ENCODE peak calls at places on chromosomes 13 and 19, in ten cellular contexts. M is SW480; U is effector CD4-positive, alpha-beta T cell; V is T-helper 17 cell; A is BJ; P is AG20443; X is uterus; H is stimulated activated CD8-positive, alpha-beta memory T cell treated with anti-CD3 and anti-CD28 coated beads, Interleukin-2, amount 100 ng/mL, for 48 hours; Q is H1; W is thoracic aorta. Z is an unnamed sample.

GRCh38 chr13:23871616-23872220 is 17.5 kb downstream of the MIPEP start:
- DNase-seq in M (peak; percentile 68), U (no peak), V (no peak), A (no peak), P (peak; percentile 60), X (no peak), H (no peak), Q (no peak), W (no peak), Z (peak; percentile 60)

GRCh38 chr13:112442483-112443090 is 66.4 kb downstream of the SPACA7 start:
- DNase-seq in M (no peak), U (no peak), V (no peak), A (no peak), P (no peak), X (no peak), H (no peak), Q (no peak), W (no peak), Z (no peak)

GRCh38 chr19:48250290-48251025 is 5.3 kb downstream of the CARD8 start:
- DNase-seq in M (no peak), U (no peak), V (no peak), A (no peak), P (no peak), X (no peak), H (no peak), Q (no peak), W (no peak), Z (no peak)

GRCh38 chr19:6480843-6481415 is 658 bp downstream of the DENND1C start:
- DNase-seq in M (no peak), U (no peak), V (no peak), A (no peak), P (no peak), X (no peak), H (no peak), Q (no peak), W (no peak), Z (no peak)

GRCh38 chr13:113788413-113789135 is 29.5 kb downstream of the TMEM255B start:
- DNase-seq in M (no peak), U (no peak), V (no peak), A (no peak), P (no peak), X (no peak), H (no peak), Q (no peak), W (no peak), Z (no peak)

GRCh38 chr19:1725100-1726064 is 27.9 kb upstream of the ONECUT3 start:
- DNase-seq in M (no peak), U (no peak), V (no peak), A (no peak), P (peak; percentile 100), X (no peak), H (no peak), Q (no peak), W (no peak), Z (peak; percentile 26)

GRCh38 chr13:46124531-46124966 is 19.7 kb upstream of the CPB2 start:
- DNase-seq in M (no peak), U (no peak), V (no peak), A (no peak), P (no peak), X (no peak), H (peak; percentile 11), Q (no peak), W (no peak), Z (no peak)

GRCh38 chr19:413756-414420 is 4.9 kb upstream of the C2CD4C start:
- DNase-seq in M (no peak), U (no peak), V (no peak), A (no peak), P (no peak), X (no peak), H (no peak), Q (no peak), W (no peak), Z (no peak)

GRCh38 chr13:99159331-99160061 is 41.2 kb upstream of the UBAC2 start:
- DNase-seq in M (no peak), U (no peak), V (no peak), A (no peak), P (no peak), X (no peak), H (no peak), Q (no peak), W (no peak), Z (no peak)

GRCh38 chr19:7552781-7553180 is 17.3 kb downstream of the PNPLA6 start:
- DNase-seq in M (no peak), U (no peak), V (no peak), A (no peak), P (peak; percentile 2), X (no peak), H (no peak), Q (no peak), W (no peak), Z (no peak)

GRCh38 chr19:41156207-41156606 is 36.8 kb upstream of the CYP2S1 start:
- DNase-seq in M (no peak), U (no peak), V (no peak), A (no peak), P (no peak), X (no peak), H (no peak), Q (no peak), W (no peak), Z (no peak)

GRCh38 chr19:15836595-15837398 is 21.3 kb upstream of the OR10H1 start:
- DNase-seq in M (peak; percentile 94), U (peak; percentile 94), V (peak; percentile 89), A (peak; percentile 74), P (peak; percentile 97), X (peak; percentile 98), H (peak; percentile 91), Q (no peak), W (peak; percentile 91), Z (peak; percentile 93)

GRCh38 chr13:71864981-71865857 is 1.8 kb downstream of the DACH1 start:
- DNase-seq in M (peak; percentile 51), U (no peak), V (no peak), A (no peak), P (peak; percentile 9), X (peak; percentile 14), H (no peak), Q (no peak), W (no peak), Z (no peak)

GRCh38 chr19:30564551-30565011 is 192.4 kb downstream of the ZNF536 start:
- DNase-seq in M (no peak), U (no peak), V (no peak), A (no peak), P (no peak), X (no peak), H (no peak), Q (no peak), W (no peak), Z (no peak)